ENCODE peak calls at places on chromosomes 11 and 22, in four cellular contexts. B, P, L and I are unnamed samples.

GRCh38 chr22:49163960-49164690 is 663.5 kb downstream of the BRD1 start:
- DNase-seq in B (no peak), P (no peak), L (no peak), I (no peak)

GRCh38 chr11:128492461-128492860 is 94.9 kb downstream of the ETS1 start:
- DNase-seq in B (no peak), P (no peak), L (no peak), I (no peak)

GRCh38 chr11:120137611-120138521 is at the start of gene TRIM29:
- DNase-seq in B (peak; percentile 37), P (no peak), L (peak; percentile 93), I (peak; percentile 88)

GRCh38 chr11:32225491-32226285 is 134.8 kb downstream of the RCN1 start:
- DNase-seq in B (no peak), P (no peak), L (no peak), I (no peak)

GRCh38 chr11:2509481-2510001 is 64.7 kb downstream of the KCNQ1 start:
- DNase-seq in B (peak; percentile 22), P (no peak), L (peak; percentile 71), I (no peak)

GRCh38 chr11:1735271-1735670 is 15.1 kb downstream of the IFITM10 start:
- DNase-seq in B (no peak), P (no peak), L (no peak), I (no peak)

GRCh38 chr11:71144736-71145135 is 107.6 kb downstream of the SHANK2 start:
- DNase-seq in B (no peak), P (no peak), L (no peak), I (no peak)

GRCh38 chr22:22685586-22685985 is 41.2 kb downstream of the GGTLC2 start:
- DNase-seq in B (no peak), P (no peak), L (no peak), I (no peak)

GRCh38 chr11:133827556-133827955 is 17.8 kb downstream of the SPATA19 start:
- DNase-seq in B (no peak), P (no peak), L (peak; percentile 67), I (no peak)

GRCh38 chr11:64569300-64569970 is 21.6 kb upstream of the SLC22A12 start:
- DNase-seq in B (no peak), P (no peak), L (no peak), I (no peak)

GRCh38 chr11:19735512-19735911 is 22.9 kb downstream of the NAV2 start:
- DNase-seq in B (no peak), P (no peak), L (no peak), I (no peak)

GRCh38 chr22:30325724-30326703 is 727 bp downstream of the TBC1D10A start:
- DNase-seq in B (peak; percentile 53), P (no peak), L (no peak), I (peak; percentile 42)

GRCh38 chr11:12859872-12860657 is 149.1 kb upstream of the RASSF10 start:
- DNase-seq in B (no peak), P (no peak), L (no peak), I (no peak)

GRCh38 chr11:134677338-134677948 is 265.4 kb upstream of the B3GAT1 start:
- DNase-seq in B (no peak), P (no peak), L (peak; percentile 54), I (peak; percentile 1)

GRCh38 chr22:48531108-48531507 is 1296.6 kb downstream of the BRD1 start:
- DNase-seq in B (no peak), P (no peak), L (no peak), I (no peak)

GRCh38 chr22:19765477-19766234 is 5.1 kb downstream of the TBX1 start:
- DNase-seq in B (no peak), P (no peak), L (no peak), I (no peak)

GRCh38 chr11:57903441-57904123 is 120.1 kb upstream of the OR9Q1 start:
- DNase-seq in B (peak; percentile 49), P (peak; percentile 74), L (no peak), I (peak; percentile 56)

GRCh38 chr22:49052023-49052538 is 775.6 kb downstream of the BRD1 start:
- DNase-seq in B (no peak), P (no peak), L (no peak), I (no peak)

GRCh38 chr11:108733479-108734116 is 68.7 kb downstream of the DDX10 start:
- DNase-seq in B (no peak), P (no peak), L (no peak), I (no peak)

GRCh38 chr22:42939941-42940653 is 74.9 kb downstream of the PACSIN2 start:
- DNase-seq in B (peak; percentile 69), P (peak; percentile 78), L (no peak), I (peak; percentile 80)

GRCh38 chr22:39649500-39650089 is 79.0 kb downstream of the CACNA1I start:
- DNase-seq in B (no peak), P (no peak), L (no peak), I (no peak)

GRCh38 chr11:125384825-125385224 is 111.2 kb downstream of the FEZ1 start:
- DNase-seq in B (no peak), P (no peak), L (no peak), I (no peak)

GRCh38 chr11:2747236-2748015 is 47.6 kb upstream of the KCNQ1OT1 start:
- DNase-seq in B (no peak), P (no peak), L (no peak), I (no peak)

GRCh38 chr22:39773976-39774539 is 119.5 kb downstream of the ENTHD1 start:
- DNase-seq in B (no peak), P (no peak), L (no peak), I (peak; percentile 21)

GRCh38 chr22:22877523-22878210 is 9.9 kb upstream of the IGLL5 start:
- DNase-seq in B (peak; percentile 53), P (peak; percentile 54), L (peak; percentile 54), I (peak; percentile 23)

GRCh38 chr11:1391165-1392010 is 1.7 kb downstream of the BRSK2 start:
- DNase-seq in B (no peak), P (no peak), L (no peak), I (no peak)

GRCh38 chr22:30605449-30606110 is 1.4 kb upstream of the TCN2 start:
- DNase-seq in B (peak; percentile 63), P (peak; percentile 52), L (no peak), I (peak; percentile 21)

GRCh38 chr11:12430912-12431311 is 53.5 kb downstream of the PARVA start:
- DNase-seq in B (peak; percentile 72), P (no peak), L (no peak), I (peak; percentile 69)

GRCh38 chr22:19669570-19669969 is 44.7 kb upstream of the SEPTIN5 start:
- DNase-seq in B (no peak), P (no peak), L (no peak), I (no peak)

GRCh38 chr11:244376-244775 is 7.6 kb downstream of the PSMD13 start:
- DNase-seq in B (no peak), P (no peak), L (no peak), I (no peak)

GRCh38 chr22:25492162-25492561 is 72.3 kb upstream of the GRK3 start:
- DNase-seq in B (no peak), P (no peak), L (no peak), I (no peak)

GRCh38 chr11:68542617-68543016 is 82.1 kb downstream of the PPP6R3 start:
- DNase-seq in B (no peak), P (no peak), L (no peak), I (no peak)

GRCh38 chr11:62889484-62890437 is 9.1 kb downstream of the SLC3A2 start:
- DNase-seq in B (no peak), P (no peak), L (no peak), I (no peak)
- TF ChIP-seq POLR2A in B (no peak), P (no peak), L (no peak), I (no peak)

DNA sequence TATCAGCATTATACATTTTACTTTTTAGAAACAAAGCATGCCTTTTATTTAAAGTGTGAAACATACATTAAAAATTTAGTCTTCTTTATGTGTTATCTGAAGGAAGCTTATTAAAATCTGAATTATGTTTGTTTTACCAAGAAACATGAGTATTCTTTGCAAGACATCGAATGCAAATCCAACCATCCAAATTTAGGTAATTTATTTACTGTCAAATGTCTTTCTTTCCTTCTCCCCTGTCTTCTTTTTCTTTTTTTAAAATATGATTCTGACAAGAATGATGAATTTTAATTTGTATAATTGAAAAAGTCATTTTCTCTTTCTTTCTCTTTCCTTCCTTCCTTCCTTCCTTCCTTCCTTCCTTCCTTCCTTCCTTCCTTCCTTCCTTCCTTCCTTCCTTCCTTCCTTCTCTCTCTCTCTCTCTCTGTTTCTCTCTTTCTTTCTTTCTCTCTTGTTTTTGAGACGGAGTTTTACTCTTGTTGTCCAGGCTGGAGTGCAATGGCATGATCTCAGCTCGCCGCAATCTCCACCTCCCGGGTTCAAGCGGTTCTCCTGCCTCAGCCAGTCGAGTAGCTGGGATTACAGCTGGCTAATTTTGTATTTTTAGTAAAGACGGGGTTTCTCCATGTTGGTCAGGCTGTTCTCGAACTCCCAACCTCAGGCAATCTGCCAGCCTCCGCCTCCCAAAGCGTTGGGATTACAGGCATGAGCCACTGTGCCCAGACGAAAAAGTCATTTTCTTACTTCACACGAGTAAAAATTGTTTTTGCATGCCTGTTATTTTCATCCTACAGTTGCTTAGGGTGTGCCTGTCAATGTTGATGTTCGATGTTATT is 157.5 kb downstream of the TMEM135 start:
- DNase-seq in B (no peak), P (no peak), L (no peak), I (no peak)
- TF ChIP-seq POLR2AphosphoS5 in B (no peak), P (no peak), L (no peak), I (no peak)

DNA sequence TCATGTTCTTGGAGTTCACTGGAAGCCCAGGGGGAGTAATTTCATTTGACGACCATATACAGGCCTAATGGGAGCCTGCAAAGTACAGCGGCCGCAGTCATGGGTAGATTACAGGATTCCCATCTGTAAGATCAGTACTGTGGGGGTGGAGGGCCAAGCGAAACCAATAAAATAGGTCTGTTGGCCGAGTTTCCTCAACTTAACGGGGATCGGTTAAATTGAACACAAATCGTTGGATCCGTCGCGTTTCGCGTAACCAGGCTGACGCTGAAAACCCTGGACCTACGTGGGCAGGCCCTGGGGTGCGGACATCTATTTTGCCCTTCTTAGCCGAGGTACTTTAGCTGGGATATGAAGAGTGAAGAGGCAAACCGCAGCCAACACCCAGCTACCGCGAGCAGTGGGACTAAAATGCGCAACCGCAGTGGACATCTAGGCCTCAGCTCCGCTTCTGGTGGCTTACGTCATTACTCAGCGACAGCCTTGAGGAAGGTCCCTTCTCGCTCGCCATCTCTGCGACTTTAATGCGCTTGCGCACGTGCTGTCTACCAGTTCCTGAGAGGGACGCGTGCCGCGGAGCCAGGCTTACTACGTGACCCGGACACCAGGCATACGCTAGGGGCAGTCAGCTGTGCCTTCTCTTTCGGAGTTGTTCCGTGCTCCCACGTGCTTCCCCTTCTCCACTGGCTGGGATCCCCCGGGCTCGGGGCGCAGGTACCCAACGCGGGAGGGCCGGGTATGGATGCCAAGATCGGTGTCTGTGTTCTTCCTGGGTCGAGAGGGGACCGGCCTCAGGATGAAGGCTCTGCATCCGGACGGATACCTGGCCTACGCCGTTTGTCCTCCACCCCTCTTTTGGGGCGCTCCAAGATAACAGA is at the start of gene NAT10:
- DNase-seq in B (peak; percentile 98), P (peak; percentile 98), L (peak; percentile 98), I (peak; percentile 95)
- TF ChIP-seq POLR2A in B (no peak), P (peak; percentile 95), L (no peak), I (peak; percentile 72)

DNA sequence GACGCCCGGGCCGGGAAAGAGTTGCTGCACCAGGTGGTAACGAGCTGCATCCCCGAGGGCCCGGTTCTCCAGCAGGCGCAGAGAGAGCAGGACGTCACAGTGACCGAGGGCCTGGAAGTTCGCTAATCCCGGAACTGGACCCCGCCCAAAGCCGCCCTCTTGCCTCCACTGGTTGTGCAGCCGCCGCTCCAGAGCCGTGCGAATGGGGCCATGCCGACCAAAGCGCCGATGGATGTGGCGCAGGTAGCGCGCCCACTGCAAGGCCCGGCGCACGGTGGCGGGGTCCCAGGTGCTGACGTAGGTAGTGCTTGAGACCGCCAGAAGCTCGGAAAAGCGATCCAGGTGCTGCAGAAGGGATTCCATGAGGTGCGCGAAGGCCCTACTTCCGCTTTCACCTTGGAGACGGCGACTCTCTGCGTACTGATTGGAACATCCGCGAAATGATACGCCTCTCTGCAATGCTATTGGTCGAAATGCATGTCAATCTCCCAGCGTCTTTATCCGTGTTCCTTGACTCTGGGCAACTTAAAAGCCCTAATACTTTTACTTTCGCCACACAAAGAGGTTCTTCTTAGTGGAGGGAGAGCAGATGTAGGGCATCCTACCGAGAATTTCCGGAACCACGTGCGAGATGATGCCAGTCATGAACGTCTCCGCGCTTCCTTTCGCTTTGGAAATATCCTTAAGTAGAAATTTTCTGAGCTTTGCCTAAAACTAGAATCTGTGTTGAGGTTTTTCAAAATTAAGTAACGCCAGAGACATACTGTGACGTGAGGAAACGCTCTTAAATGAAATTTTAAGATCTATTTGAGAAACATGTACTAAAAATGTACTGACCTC is at the start of gene FANCF:
- DNase-seq in B (peak; percentile 96), P (peak; percentile 89), L (peak; percentile 98), I (peak; percentile 97)
- TF ChIP-seq POLR2AphosphoS5 in B (peak; percentile 90), P (peak; percentile 45), L (peak; percentile 86), I (peak; percentile 90)